ENCODE peak calls at places on chromosomes 13 and 19, in five cellular contexts. U is stimulated activated CD8-positive, alpha-beta memory T cell treated with anti-CD3 and anti-CD28 coated beads, Interleukin-15, amount 100 ng/mL, for 4 hours; S is RWPE1; O is NCI-H1092 treated with DMSO at 0.1 percent for 48 hours; L is T-helper 2 cell. W is an unnamed sample.

GRCh38 chr19:9936151-9937000 is at the start of gene OLFM2:
- DNase-seq in U (no peak), S (peak; percentile 41), O (no peak), L (no peak), W (no peak)

GRCh38 chr13:45393941-45394570 is 24.1 kb downstream of the SLC25A30 start:
- DNase-seq in U (no peak), S (peak; percentile 80), O (peak; percentile 25), L (no peak), W (no peak)

GRCh38 chr13:67229438-67230242 is 496 bp downstream of the PCDH9 start:
- DNase-seq in U (no peak), S (no peak), O (peak; percentile 57), L (no peak), W (no peak)

GRCh38 chr13:64579331-64579730 is 2650.8 kb downstream of the PCDH9 start:
- DNase-seq in U (no peak), S (no peak), O (no peak), L (no peak), W (no peak)

GRCh38 chr19:6498294-6499036 is 3.6 kb downstream of the TUBB4A start:
- DNase-seq in U (no peak), S (no peak), O (no peak), L (no peak), W (no peak)

GRCh38 chr13:33743438-33744368 is 74.2 kb upstream of the RFC3 start:
- DNase-seq in U (no peak), S (no peak), O (no peak), L (no peak), W (no peak)

GRCh38 chr13:49421391-49421790 is 22.5 kb downstream of the CAB39L start:
- DNase-seq in U (no peak), S (no peak), O (no peak), L (no peak), W (no peak)

GRCh38 chr13:49563513-49563912 is 21.8 kb downstream of the RCBTB1 start:
- DNase-seq in U (no peak), S (no peak), O (no peak), L (no peak), W (no peak)

GRCh38 chr13:42597505-42597904 is 23.6 kb downstream of the TNFSF11 start:
- DNase-seq in U (no peak), S (no peak), O (no peak), L (no peak), W (no peak)

GRCh38 chr13:35857769-35858168 is 273.4 kb downstream of the DCLK1 start:
- DNase-seq in U (no peak), S (no peak), O (peak; percentile 19), L (no peak), W (no peak)

GRCh38 chr13:114222461-114222968 is 12.2 kb upstream of the CDC16 start:
- DNase-seq in U (no peak), S (no peak), O (no peak), L (no peak), W (no peak)

W was measured in activated T-helper 9 cell treated with anti-CD3 and anti-CD28 coated beads, Interleukin-2, amount 50 U/mL, for 16 hours.